ENCODE peak calls at places on chromosomes 4 and X, in seven cellular contexts. V is IMR-90, E is mesenchymal stem cell, U is H9, Q is neuronal stem cell, K is H1, X is trophoblast cell. L is an unnamed sample.

GRCh38 chrX:154348646-154349358 is 25.6 kb downstream of the FLNA start:
- DNase-seq in K (no peak), E (no peak), U (no peak), Q (no peak), X (no peak), V (no peak), L (peak; percentile 21)

GRCh38 chrX:147737690-147738089 is 174.0 kb upstream of the FMR1 start:
- DNase-seq in E (no peak), Q (no peak), K (no peak), V (no peak), X (no peak), U (no peak), L (no peak)

GRCh38 chrX:44474410-44474809 is 68.2 kb downstream of the FUNDC1 start:
- DNase-seq in U (no peak), E (no peak), V (no peak), X (no peak), K (no peak), Q (no peak), L (no peak)

GRCh38 chr4:151792995-151793394 is 32.2 kb upstream of the GATB start:
- DNase-seq in V (no peak), Q (no peak), K (no peak), X (no peak), U (no peak), E (no peak), L (no peak)

GRCh38 chr4:142516686-142517145 is 329.4 kb downstream of the INPP4B start:
- DNase-seq in V (peak; percentile 45), X (no peak), U (no peak), K (no peak), Q (no peak), E (no peak), L (no peak)

GRCh38 chr4:85798011-85798770 is 323.2 kb downstream of the ARHGAP24 start:
- DNase-seq in K (no peak), X (no peak), U (no peak), Q (no peak), E (no peak), V (no peak), L (no peak)

GRCh38 chrX:50814701-50815476 is 895 bp upstream of the SHROOM4 start:
- DNase-seq in K (no peak), E (peak; percentile 68), V (peak; percentile 31), X (no peak), U (no peak), Q (no peak), L (no peak)

GRCh38 chr4:100510551-100510950 is 7.3 kb downstream of the EMCN start:
- DNase-seq in K (no peak), Q (no peak), U (no peak), V (no peak), X (no peak), E (peak; percentile 66), L (no peak)

GRCh38 chr4:141352775-141353544 is 132.3 kb downstream of the ZNF330 start:
- DNase-seq in K (no peak), Q (no peak), X (no peak), E (peak; percentile 78), V (peak; percentile 89), U (no peak), L (peak; percentile 87)

GRCh38 chr4:173057442-173057841 is 111.2 kb upstream of the GALNT7 start:
- DNase-seq in Q (no peak), K (no peak), V (peak; percentile 10), E (peak; percentile 37), X (no peak), U (no peak), L (no peak)

GRCh38 chr4:56050584-56050983 is 101.8 kb downstream of the CEP135 start:
- DNase-seq in X (no peak), Q (no peak), U (no peak), V (no peak), K (no peak), E (no peak), L (peak; percentile 37)

GRCh38 chrX:108795240-108795639 is 58.9 kb upstream of the IRS4 start:
- DNase-seq in X (no peak), U (no peak), V (no peak), E (no peak), Q (no peak), K (no peak), L (peak; percentile 1)

GRCh38 chr4:3239998-3240920 is 8.7 kb upstream of the MSANTD1 start:
- DNase-seq in Q (no peak), V (no peak), E (no peak), K (no peak), U (no peak), X (no peak), L (no peak)

GRCh38 chr4:17203767-17204166 is 305.3 kb upstream of the LDB2 start:
- DNase-seq in X (no peak), K (no peak), U (no peak), Q (no peak), E (no peak), V (no peak), L (no peak)

DNA sequence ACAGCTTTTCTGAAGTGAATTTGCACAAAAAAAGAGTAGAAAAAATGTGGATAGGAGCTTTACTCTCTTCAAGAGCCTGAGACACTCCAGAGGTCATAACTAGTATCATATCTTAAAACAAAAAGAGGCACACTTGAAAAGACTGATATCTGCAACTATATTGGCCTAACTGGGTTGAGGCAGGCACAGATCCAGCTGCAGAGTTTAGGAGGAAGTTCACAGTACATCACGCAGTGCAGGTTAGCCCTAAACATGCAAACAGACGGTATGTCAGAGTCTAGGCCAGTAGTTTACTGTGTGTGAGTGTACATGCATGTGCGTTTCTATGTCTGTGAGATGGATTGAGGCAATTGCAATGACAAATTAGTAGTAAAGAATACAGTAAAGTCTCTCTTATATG is 24.2 kb upstream of the CT47A1 start:
- DNase-seq in Q (no peak), K (no peak), U (no peak), E (no peak), V (no peak), X (no peak), L (no peak)
- H2BK5ac ChIP-seq in Q (no peak overlapping the region), K (no peak overlapping the region), U (no peak overlapping the region), E (no peak overlapping the region), V (no peak overlapping the region), X (no peak overlapping the region), L (no peak overlapping the region)

GRCh38 chr4:37873383-37873782 is 17.5 kb upstream of the TBC1D1 start:
- DNase-seq in Q (no peak), U (no peak), E (peak; percentile 51), X (no peak), V (peak; percentile 75), K (no peak), L (no peak)
- H2BK5ac ChIP-seq in Q (no peak overlapping the region), U (no peak overlapping the region), E (no peak overlapping the region), X (no peak overlapping the region), V (no peak overlapping the region), K (no peak overlapping the region), L (no peak overlapping the region)

DNA sequence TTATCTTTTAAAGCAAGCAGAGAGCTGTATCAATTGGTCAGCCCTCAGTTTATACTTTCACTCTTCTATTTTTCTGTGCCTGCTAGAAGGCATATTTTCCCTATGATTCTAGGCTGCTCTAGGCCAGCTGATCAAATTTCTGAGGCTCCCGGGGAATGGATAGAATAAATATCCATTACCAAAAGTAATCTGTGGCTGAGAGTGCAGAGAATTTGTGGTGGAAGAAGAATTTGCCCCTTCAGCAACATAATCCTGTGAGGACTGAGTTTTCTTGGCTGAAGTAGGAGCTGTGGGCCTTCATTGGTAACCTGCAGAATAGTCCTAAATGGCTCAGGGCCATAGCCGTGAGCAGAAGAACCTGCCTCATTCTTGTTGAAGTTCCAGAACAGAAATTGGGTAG is 314.6 kb upstream of the CASK start:
- DNase-seq in V (peak; percentile 13), X (no peak), U (no peak), K (no peak), Q (no peak), E (peak; percentile 53), L (no peak)
- H2BK5ac ChIP-seq in V (no peak overlapping the region), X (no peak overlapping the region), U (no peak overlapping the region), K (no peak overlapping the region), Q (no peak overlapping the region), E (no peak overlapping the region), L (no peak overlapping the region)

GRCh38 chr4:88275516-88275915 is 8.8 kb downstream of the PPM1K start:
- DNase-seq in K (no peak), X (no peak), Q (no peak), U (no peak), E (no peak), V (peak; percentile 11), L (no peak)
- H2BK5ac ChIP-seq in K (no peak overlapping the region), X (no peak overlapping the region), Q (no peak overlapping the region), U (no peak overlapping the region), E (no peak overlapping the region), V (no peak overlapping the region), L (no peak overlapping the region)

GRCh38 chr4:1234811-1235292 is 14.1 kb downstream of the CTBP1 start:
- DNase-seq in U (no peak), Q (no peak), E (no peak), X (no peak), V (no peak), K (no peak), L (no peak)
- H2BK5ac ChIP-seq in U (no peak overlapping the region), Q (peak overlapping the region; percentile 53), E (no peak overlapping the region), X (no peak overlapping the region), V (no peak overlapping the region), K (no peak overlapping the region), L (no peak overlapping the region)

GRCh38 chr4:168831585-168831918 is 178.5 kb downstream of the CBR4 start:
- DNase-seq in U (no peak), E (no peak), V (no peak), Q (no peak), K (no peak), X (no peak), L (no peak)

GRCh38 chr4:168830777-168831512 is 179.1 kb downstream of the CBR4 start:
- DNase-seq in U (no peak), E (peak; percentile 61), K (no peak), Q (no peak), V (no peak), X (no peak), L (no peak)

GRCh38 chr4:168831919-168832745 is 177.9 kb downstream of the CBR4 start:
- DNase-seq in K (peak; percentile 51), X (peak; percentile 77), U (peak; percentile 83), E (peak; percentile 87), V (peak; percentile 78), Q (peak; percentile 77), L (peak; percentile 96)

GRCh38 chr4:168835880-168836454 is 174.1 kb downstream of the CBR4 start:
- DNase-seq in X (no peak), U (no peak), K (no peak), V (no peak), E (no peak), Q (no peak), L (no peak)

DNA sequence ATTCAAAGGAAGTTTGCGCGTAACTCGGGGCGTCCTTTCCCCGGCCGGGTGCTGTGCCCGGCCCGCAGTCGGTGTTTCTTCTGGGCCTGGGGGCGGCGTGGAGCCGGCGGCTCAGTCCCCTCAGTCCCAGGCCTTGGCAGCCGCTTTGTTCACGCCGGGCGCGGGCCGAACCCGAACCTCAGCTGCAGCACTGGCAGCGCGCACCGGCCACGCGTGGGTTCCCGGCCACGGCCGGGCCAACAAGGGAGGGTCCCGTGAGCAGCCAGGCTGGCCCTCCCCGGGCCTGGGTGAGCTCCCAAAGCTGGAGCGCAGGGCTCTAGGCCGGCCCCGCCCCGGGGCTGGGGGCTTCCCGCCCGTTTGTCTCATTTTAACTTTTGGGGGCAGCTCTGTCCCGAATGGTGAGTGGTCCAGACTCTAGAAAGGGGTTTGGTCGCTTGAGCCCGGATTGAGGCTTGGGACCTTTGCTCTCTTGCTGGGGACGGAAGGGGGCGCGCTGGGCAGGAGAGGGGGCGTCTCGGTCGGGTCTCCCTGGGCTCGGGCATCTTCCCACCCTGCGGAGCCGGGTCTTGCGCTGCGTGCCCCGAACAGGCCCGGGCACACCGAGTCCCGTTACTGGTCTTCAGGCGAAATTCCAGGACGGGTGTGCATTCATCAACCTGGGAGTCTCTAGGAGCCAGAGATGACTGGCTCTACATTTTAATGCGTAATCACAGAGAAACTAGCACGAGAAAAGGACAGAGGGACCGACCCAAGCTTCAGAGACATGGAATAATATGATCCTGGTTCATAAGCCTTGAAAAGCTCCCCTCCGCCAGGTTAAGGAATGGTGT is 177.1 kb downstream of the CBR4 start:
- DNase-seq in X (no peak), U (peak; percentile 71), K (no peak), V (no peak), E (peak; percentile 54), Q (no peak), L (peak; percentile 71)
- H2BK5ac ChIP-seq in X (peak overlapping the region; percentile 98), U (no peak overlapping the region), K (no peak overlapping the region), V (peak overlapping the region; percentile 88), E (peak overlapping the region; percentile 98), Q (peak overlapping the region; percentile 99), L (peak overlapping the region; percentile 15)

L was measured in mesendoderm.